ENCODE peak calls at places on chromosomes 13 and 19, in seven cellular contexts. N, J, H, R, S, G and X are unnamed samples.

GRCh38 chr13:20713751-20714150 is 10.3 kb downstream of the IL17D start:
- DNase-seq in R (no peak), H (no peak), J (no peak), S (peak; percentile 67), G (no peak), N (no peak), X (no peak)

GRCh38 chr13:80276371-80277289 is 64.3 kb downstream of the SPRY2 start:
- DNase-seq in N (no peak), G (no peak), S (peak; percentile 79), J (no peak), R (no peak), H (peak; percentile 38), X (no peak)

GRCh38 chr19:38665950-38666661 is 18.7 kb downstream of the ACTN4 start:
- DNase-seq in J (no peak), R (no peak), G (no peak), N (peak; percentile 43), H (peak; percentile 86), S (peak; percentile 79), X (no peak)

GRCh38 chr19:35717665-35718344 is at the start of gene KMT2B:
- DNase-seq in S (no peak), R (no peak), J (peak; percentile 96), N (no peak), H (no peak), G (no peak), X (no peak)

GRCh38 chr13:99265162-99265822 is 7.1 kb upstream of the GPR18 start:
- DNase-seq in H (no peak), G (no peak), N (no peak), S (no peak), R (no peak), J (no peak), X (no peak)

GRCh38 chr19:32201661-32202060 is 143.7 kb upstream of the ZNF507 start:
- DNase-seq in N (no peak), H (no peak), R (no peak), G (no peak), S (no peak), J (no peak), X (peak; percentile 22)

GRCh38 chr19:33047422-33047821 is 17.3 kb downstream of the RHPN2 start:
- DNase-seq in N (no peak), J (peak; percentile 83), R (no peak), S (peak; percentile 42), H (no peak), G (no peak), X (no peak)

GRCh38 chr19:45336696-45337251 is 3.8 kb upstream of the KLC3 start:
- DNase-seq in G (no peak), S (no peak), N (no peak), H (no peak), R (no peak), J (no peak), X (no peak)

GRCh38 chr13:109628251-109628699 is 158.1 kb downstream of the IRS2 start:
- DNase-seq in J (no peak), G (no peak), N (no peak), S (peak; percentile 88), H (no peak), R (no peak), X (no peak)

GRCh38 chr19:48630289-48631036 is 6.7 kb downstream of the DBP start:
- DNase-seq in N (no peak), J (peak; percentile 95), S (peak; percentile 58), G (no peak), H (peak; percentile 78), R (no peak), X (peak; percentile 78)

GRCh38 chr13:98534821-98535220 is 42.1 kb downstream of the STK24 start:
- DNase-seq in N (no peak), H (no peak), S (no peak), G (no peak), J (no peak), R (no peak), X (no peak)

GRCh38 chr19:29769997-29770396 is 41.8 kb upstream of the CCNE1 start:
- DNase-seq in R (no peak), J (no peak), H (no peak), G (no peak), N (no peak), S (no peak), X (no peak)

GRCh38 chr13:48531416-48532145 is 1.3 kb downstream of the RCBTB2 start:
- DNase-seq in S (no peak), G (no peak), H (no peak), N (no peak), J (no peak), R (no peak), X (no peak)

GRCh38 chr19:18007939-18008673 is at the start of gene ARRDC2:
- DNase-seq in H (peak; percentile 93), N (peak; percentile 83), S (peak; percentile 83), G (peak; percentile 76), J (peak; percentile 90), R (peak; percentile 85), X (peak; percentile 96)

GRCh38 chr19:18008814-18009213 is 844 bp downstream of the ARRDC2 start:
- DNase-seq in G (no peak), S (no peak), H (no peak), J (no peak), N (no peak), R (no peak), X (no peak)

GRCh38 chr19:18007605-18007938 is 398 bp upstream of the ARRDC2 start:
- DNase-seq in H (no peak), N (no peak), S (no peak), R (no peak), G (no peak), J (no peak), X (no peak)

GRCh38 chr19:18009412-18010066 is 1.6 kb downstream of the ARRDC2 start:
- DNase-seq in R (no peak), G (no peak), N (no peak), S (peak; percentile 39), H (no peak), J (no peak), X (no peak)

GRCh38 chr19:18006895-18007604 is 920 bp upstream of the ARRDC2 start:
- DNase-seq in N (peak; percentile 76), S (peak; percentile 47), H (peak; percentile 82), G (no peak), R (peak; percentile 74), J (peak; percentile 87), X (peak; percentile 89)
- H3K27ac ChIP-seq in N (peak overlapping the region; percentile 89), S (peak overlapping the region; percentile 43), H (peak overlapping the region; percentile 70), G (peak overlapping the region; percentile 79), R (peak overlapping the region; percentile 38), J (peak overlapping the region; percentile 87), X (peak overlapping the region; percentile 94)

DNA sequence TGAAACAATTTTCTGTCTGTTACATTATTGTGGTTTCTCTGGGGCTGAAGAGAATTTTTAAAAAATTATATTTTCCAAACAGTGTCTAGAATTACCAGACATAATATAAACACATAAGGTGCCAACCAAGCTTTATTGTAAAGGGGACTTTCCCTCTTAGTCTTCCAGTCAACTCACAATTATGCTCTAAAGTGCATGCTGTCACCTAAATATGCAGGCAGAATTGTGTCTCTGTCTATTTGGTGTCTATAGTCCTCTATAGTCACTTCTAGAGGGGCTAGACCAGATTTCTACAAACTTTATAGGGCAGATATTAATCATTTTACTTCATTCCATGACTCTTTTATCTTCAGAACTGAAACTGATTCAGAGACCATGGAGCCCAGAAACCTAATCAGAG is 12.8 kb downstream of the ZNF254 start:
- DNase-seq in J (no peak), S (peak; percentile 64), N (no peak), H (no peak), R (no peak), G (no peak), X (no peak)
- H3K9me3 ChIP-seq in J (no peaks in the 10 kb centered on the region), S (no peaks in the 10 kb centered on the region), N (no peaks in the 10 kb centered on the region), H (no peaks in the 10 kb centered on the region), R (peaks cover 4% of the 10 kb centered on the region), G (no peaks in the 10 kb centered on the region), X (no peaks in the 10 kb centered on the region)

DNA sequence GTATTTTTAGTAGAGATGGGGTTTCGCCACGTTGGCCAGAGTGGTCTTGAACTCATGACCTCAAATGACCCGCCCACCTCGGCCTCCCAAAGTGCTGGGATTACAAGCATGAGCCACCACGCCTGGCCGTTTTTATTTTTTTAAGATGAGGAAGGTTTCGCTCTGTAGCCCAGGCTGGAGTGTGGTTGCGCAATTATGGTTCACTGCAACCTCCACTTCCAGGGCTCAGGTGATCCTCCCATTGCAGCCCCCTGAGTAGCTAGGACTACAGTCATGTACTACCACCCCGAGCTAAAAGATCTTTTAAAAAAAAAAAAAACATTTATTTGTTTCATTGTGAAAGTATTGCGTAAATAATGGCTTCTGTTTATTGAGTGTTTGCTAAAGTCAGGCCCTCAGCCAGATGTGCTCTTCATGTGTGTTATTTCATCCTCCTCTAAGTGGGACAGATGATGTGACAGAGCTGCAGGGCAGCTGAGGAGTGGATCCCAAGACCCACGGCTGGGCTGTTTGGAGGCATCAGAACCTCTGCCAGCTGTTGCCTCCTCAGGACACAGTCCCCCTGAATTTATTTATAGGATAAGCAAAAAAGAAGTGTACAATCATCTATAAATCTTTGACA is 18.5 kb downstream of the ILF3 start:
- DNase-seq in R (no peak), H (no peak), J (no peak), S (no peak), G (no peak), N (no peak), X (no peak)
- H3K27ac ChIP-seq in R (no peak overlapping the region), H (no peak overlapping the region), J (no peak overlapping the region), S (no peak overlapping the region), G (no peak overlapping the region), N (no peak overlapping the region), X (no peak overlapping the region)

DNA sequence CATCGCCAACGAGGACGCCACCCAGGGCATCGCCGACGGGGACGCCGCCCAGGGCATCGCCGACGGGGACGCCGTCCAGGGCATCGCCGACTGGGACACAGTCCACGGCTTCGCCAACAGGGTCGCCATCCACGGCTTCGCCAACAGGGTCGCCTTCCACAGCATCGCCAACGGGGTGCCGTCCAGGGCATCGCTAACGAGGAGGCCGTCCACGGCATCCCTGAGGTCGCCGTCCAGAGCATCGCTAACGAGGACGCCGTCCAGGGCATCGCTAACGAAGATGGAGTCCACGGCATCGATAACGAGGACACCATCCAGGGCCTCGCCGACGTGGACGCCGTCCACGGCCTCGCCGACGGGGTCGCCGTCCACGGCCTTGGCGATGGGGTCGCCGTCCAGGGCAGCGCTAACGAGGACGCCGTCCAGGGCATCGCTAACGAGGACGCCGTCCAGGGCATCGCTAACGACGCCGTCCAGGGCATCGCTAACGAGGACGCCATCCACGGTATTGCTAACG is 947.8 kb downstream of the TUBA3C start:
- DNase-seq in J (no peak), H (no peak), S (no peak), N (no peak), G (no peak), R (no peak), X (no peak)
- H3K9me3 ChIP-seq in J (peaks cover 43% of the 10 kb centered on the region), H (no peaks in the 10 kb centered on the region), S (peaks cover 2% of the 10 kb centered on the region), N (no peaks in the 10 kb centered on the region), G (no peaks in the 10 kb centered on the region), R (no peaks in the 10 kb centered on the region), X (no peaks in the 10 kb centered on the region)

GRCh38 chr13:41398494-41399190 is 58.7 kb upstream of the RGCC start:
- DNase-seq in J (no peak), G (no peak), S (no peak), R (no peak), H (no peak), N (no peak), X (no peak)
- H3K27ac ChIP-seq in J (no peak overlapping the region), G (no peak overlapping the region), S (no peak overlapping the region), R (no peak overlapping the region), H (no peak overlapping the region), N (no peak overlapping the region), X (no peak overlapping the region)

DNA sequence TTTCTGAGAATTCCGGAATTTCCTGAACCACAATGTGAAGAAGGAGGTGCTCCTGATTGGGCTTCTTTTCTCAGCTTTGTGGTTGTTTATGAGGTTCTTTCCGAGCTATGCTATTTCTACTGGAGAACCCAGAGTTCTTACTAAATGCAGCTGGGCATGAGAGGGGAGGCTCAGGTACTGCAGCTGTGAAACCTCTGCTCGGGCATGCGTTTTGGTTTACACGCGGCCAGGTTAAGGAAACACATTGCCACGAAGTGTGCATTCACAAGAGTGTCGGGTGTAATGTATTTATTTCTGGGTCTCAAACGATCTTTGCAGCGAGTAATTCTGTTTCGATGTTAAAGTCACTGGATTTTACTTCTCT is 657 bp upstream of the MIR17HG start:
- DNase-seq in N (no peak), G (no peak), H (no peak), R (peak; percentile 19), J (no peak), S (no peak), X (peak; percentile 55)
- H3K9me3 ChIP-seq in N (no peaks in the 10 kb centered on the region), G (no peaks in the 10 kb centered on the region), H (no peaks in the 10 kb centered on the region), R (no peaks in the 10 kb centered on the region), J (no peaks in the 10 kb centered on the region), S (no peaks in the 10 kb centered on the region), X (no peaks in the 10 kb centered on the region)